ENCODE peak calls at places on chromosomes 5 and 9, in four cellular contexts. Y is stimulated activated naive CD8-positive, alpha-beta T cell treated with anti-CD3 and anti-CD28 coated beads, Interleukin-15, Interleukin-2, amounts not matched to agents 100 U/mL and 50 U/mL, for 24 hours; M is A549; C is stimulated activated CD8-positive, alpha-beta memory T cell treated with anti-CD3 and anti-CD28 coated beads, Interleukin-7, amount 100 ng/mL, for 1 hour. D is an unnamed sample.
A peak's percentile ranks its signal among the peaks of the same experiment; 100 is the strongest.

GRCh38 chr9:91154686-91155085 is 207.0 kb downstream of the AUH start:
- DNase-seq in Y (no peak), C (no peak), M (no peak), D (no peak)

GRCh38 chr5:177402271-177403043 is 2.0 kb upstream of the PFN3 start:
- DNase-seq in C (no peak), M (peak; percentile 97), Y (peak; percentile 77), D (peak; percentile 63)

GRCh38 chr5:11407553-11408145 is 496.6 kb downstream of the CTNND2 start:
- DNase-seq in C (no peak), Y (no peak), M (no peak), D (no peak)

GRCh38 chr5:69167488-69167845 is 517 bp downstream of the CCNB1 start:
- DNase-seq in C (no peak), Y (no peak), M (no peak), D (no peak)

GRCh38 chr5:113902917-113903681 is 389.6 kb downstream of the YTHDC2 start:
- DNase-seq in Y (no peak), M (no peak), C (no peak), D (no peak)

GRCh38 chr9:90871327-90871935 is 69.8 kb downstream of the SYK start:
- DNase-seq in C (no peak), M (no peak), Y (no peak), D (no peak)

GRCh38 chr5:150055707-150056443 is 30.5 kb downstream of the CSF1R start:
- DNase-seq in Y (no peak), M (no peak), C (no peak), D (no peak)

GRCh38 chr5:74035521-74035937 is 409.5 kb downstream of the ARHGEF28 start:
- DNase-seq in M (peak; percentile 16), C (no peak), Y (no peak), D (no peak)

GRCh38 chr5:178241259-178241658 is 8.7 kb upstream of the PHYKPL start:
- DNase-seq in M (no peak), C (no peak), Y (peak; percentile 41), D (no peak)

GRCh38 chr9:128358090-128358489 is 13.1 kb upstream of the URM1 start:
- DNase-seq in Y (no peak), C (no peak), M (no peak), D (no peak)

GRCh38 chr9:107778666-107779065 is 289.1 kb upstream of the KLF4 start:
- DNase-seq in M (no peak), C (no peak), Y (no peak), D (no peak)

GRCh38 chr5:31866166-31866565 is 227.2 kb downstream of the PDZD2 start:
- DNase-seq in Y (no peak), M (no peak), C (no peak), D (no peak)

GRCh38 chr5:151585970-151586369 is 5.2 kb downstream of the FAT2 start:
- DNase-seq in Y (no peak), M (no peak), C (no peak), D (no peak)

GRCh38 chr9:133711428-133712220 is 26.5 kb downstream of the SARDH start:
- DNase-seq in Y (no peak), M (no peak), C (no peak), D (no peak)

D was measured in NCI-H2171.